ENCODE peak calls at places on chromosomes 11 and 22, in seven cellular contexts. K is heart left ventricle; E is AG08395; C is stomach; Y is HCT116; B is AG08396; W is effector memory CD4-positive, alpha-beta T cell. A is an unnamed sample.

GRCh38 chr11:19598456-19598855 is 114.2 kb upstream of the NAV2 start:
- DNase-seq in C (no peak), B (no peak), E (no peak), Y (no peak), W (no peak), K (no peak), A (no peak)

GRCh38 chr22:20113551-20114310 is 2.2 kb upstream of the RANBP1 start:
- DNase-seq in Y (no peak), B (no peak), W (no peak), C (no peak), E (no peak), K (peak), A (peak)

GRCh38 chr11:116518141-116518540 is 254.6 kb downstream of the BUD13 start:
- DNase-seq in K (no peak), Y (no peak), B (no peak), C (peak), W (no peak), E (no peak), A (no peak)

GRCh38 chr11:18669629-18670162 is 28.9 kb upstream of the TMEM86A start:
- DNase-seq in E (no peak), W (no peak), C (no peak), Y (peak), B (no peak), K (no peak), A (no peak)

GRCh38 chr11:69010964-69011623 is 2.0 kb downstream of the MRGPRF start:
- DNase-seq in B (peak), C (peak), K (peak), Y (peak), E (peak), W (no peak), A (peak)

GRCh38 chr11:65778431-65778900 is 2.3 kb downstream of the AP5B1 start:
- DNase-seq in E (no peak), B (no peak), W (no peak), K (no peak), C (peak), Y (no peak), A (no peak)

GRCh38 chr11:1078191-1078601 is 3.5 kb downstream of the MUC2 start:
- DNase-seq in C (no peak), B (no peak), W (no peak), K (no peak), E (no peak), Y (no peak), A (peak)

GRCh38 chr22:28882545-28882877 is 861 bp upstream of the ZNRF3 start:
- DNase-seq in E (no peak), B (peak), W (no peak), Y (peak), K (peak), C (no peak), A (peak)

GRCh38 chr22:29689872-29690213 is 30.0 kb upstream of the CABP7 start:
- DNase-seq in E (peak), C (peak), B (peak), W (no peak), Y (no peak), K (peak), A (peak)

GRCh38 chr11:122394326-122394725 is 261.2 kb upstream of the UBASH3B start:
- DNase-seq in C (no peak), W (no peak), K (no peak), E (no peak), B (no peak), Y (no peak), A (no peak)

GRCh38 chr11:47560431-47560830 is 5.0 kb upstream of the PTPMT1 start:
- DNase-seq in W (no peak), B (no peak), E (no peak), Y (no peak), K (no peak), C (no peak), A (no peak)